ENCODE peak calls at places on chromosomes 4 and X, in ten cellular contexts. H is AG04449, I is IMR-90, T is pancreas, E is adrenal gland, G is coronary artery, R is heart right ventricle, X is brain microvascular endothelial cell, Z is ovary, F is SK-N-SH. P is an unnamed sample.

GRCh38 chr4:175807596-175807995 is 4.5 kb downstream of the GPM6A start:
- DNase-seq in F (no peak), E (no peak), Z (no peak), X (no peak), H (no peak), T (no peak), G (no peak), I (no peak), R (no peak), P (no peak)

GRCh38 chr4:102533916-102534315 is 32.8 kb downstream of the NFKB1 start:
- DNase-seq in I (no peak), F (no peak), H (no peak), X (no peak), R (no peak), G (no peak), T (no peak), E (no peak), Z (no peak), P (no peak)

GRCh38 chr4:46450556-46450955 is 60.6 kb upstream of the GABRA2 start:
- DNase-seq in I (no peak), F (no peak), G (no peak), E (no peak), R (no peak), Z (no peak), X (no peak), T (no peak), H (no peak), P (no peak)

GRCh38 chrX:132957211-132958085 is 981 bp downstream of the HS6ST2 start:
- DNase-seq in F (peak; percentile 76), Z (peak; percentile 51), H (no peak), R (peak; percentile 6), T (peak; percentile 66), X (no peak), G (no peak), I (no peak), E (no peak), P (no peak)

GRCh38 chrX:71060127-71060526 is 8.0 kb downstream of the SNX12 start:
- DNase-seq in I (no peak), G (no peak), H (no peak), E (no peak), T (no peak), Z (no peak), F (no peak), R (no peak), X (no peak), P (no peak)

GRCh38 chr4:1554876-1555265 is 129.2 kb downstream of the FAM53A start:
- DNase-seq in F (no peak), H (no peak), Z (no peak), E (no peak), X (no peak), G (no peak), I (no peak), T (no peak), R (no peak), P (no peak)

GRCh38 chr4:163991268-163991667 is 496.8 kb downstream of the TMA16 start:
- DNase-seq in R (no peak), G (no peak), T (no peak), X (no peak), E (no peak), I (no peak), Z (no peak), H (no peak), F (no peak), P (no peak)

GRCh38 chrX:39242187-39242586 is 440.9 kb downstream of the MID1IP1 start:
- DNase-seq in X (no peak), F (peak; percentile 16), H (no peak), I (no peak), R (no peak), G (no peak), T (no peak), Z (no peak), E (no peak), P (no peak)

GRCh38 chr4:55758081-55758480 is 61.5 kb upstream of the EXOC1L start:
- DNase-seq in F (no peak), H (no peak), E (no peak), I (no peak), R (no peak), X (no peak), Z (no peak), G (no peak), T (no peak), P (no peak)

GRCh38 chrX:46208225-46208854 is 336.9 kb downstream of the ZNF674 start:
- DNase-seq in R (no peak), I (no peak), H (no peak), T (no peak), G (no peak), Z (no peak), E (no peak), F (no peak), X (peak; percentile 14), P (peak; percentile 20)

GRCh38 chrX:151825927-151826471 is 86.7 kb upstream of the MAGEA4 start:
- DNase-seq in X (peak; percentile 68), G (no peak), E (no peak), H (peak; percentile 74), F (no peak), R (no peak), Z (no peak), T (no peak), I (peak; percentile 1), P (peak; percentile 91)
- TF ChIP-seq CTCF in X (peak; percentile 15), G (no peak), E (peak; percentile 39), H (no peak), F (peak; percentile 30), R (no peak), Z (no peak), T (no peak), I (no peak), P (peak; percentile 45)

GRCh38 chrX:81206471-81206870 is 4.6 kb downstream of the SH3BGRL start:
- DNase-seq in F (no peak), X (no peak), G (no peak), H (no peak), T (no peak), E (no peak), I (no peak), Z (no peak), R (no peak), P (no peak)

GRCh38 chrX:81201692-81202412 is at the start of the genes HMGN5 and SH3BGRL:
- DNase-seq in F (peak; percentile 56), H (peak; percentile 26), I (peak; percentile 88), T (peak; percentile 80), E (peak; percentile 78), G (peak; percentile 84), Z (peak; percentile 83), X (peak; percentile 82), R (peak; percentile 75), P (peak; percentile 59)

GRCh38 chrX:81202413-81202794 is 502 bp downstream of the SH3BGRL start:
- DNase-seq in E (no peak), H (no peak), X (peak; percentile 9), Z (no peak), G (no peak), F (no peak), R (no peak), I (peak; percentile 12), T (no peak), P (no peak)

DNA sequence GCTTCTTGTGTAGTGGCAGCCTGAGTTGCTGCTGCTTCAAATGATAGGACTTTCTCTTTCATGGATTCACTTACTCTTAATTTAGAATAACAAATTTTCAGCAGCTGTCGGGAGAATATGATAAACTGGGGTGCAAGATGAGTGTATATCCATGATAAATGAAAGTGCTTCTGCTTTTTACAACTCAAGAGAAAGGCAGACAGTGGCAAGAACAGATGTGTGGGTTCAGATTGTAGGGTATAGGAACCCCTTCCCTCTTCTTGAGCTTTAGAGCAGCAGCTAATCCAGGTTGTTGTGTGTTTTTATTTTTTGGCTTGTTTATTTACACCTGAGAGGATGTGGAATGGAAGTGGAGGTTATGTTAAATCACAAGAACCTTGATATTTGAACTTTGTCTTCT is 1.1 kb downstream of the SH3BGRL start:
- DNase-seq in R (no peak), T (no peak), I (no peak), Z (no peak), E (no peak), X (no peak), H (no peak), F (no peak), G (no peak), P (no peak)
- H3K4me3 ChIP-seq in R (peak overlapping the region; percentile 63), T (peak overlapping the region; percentile 39), I (peak overlapping the region; percentile 58), Z (peak overlapping the region; percentile 53), E (no peak overlapping the region), X (peak overlapping the region; percentile 68), H (peak overlapping the region; percentile 72), F (peak overlapping the region; percentile 69), G (peak overlapping the region; percentile 73), P (peak overlapping the region; percentile 70)

DNA sequence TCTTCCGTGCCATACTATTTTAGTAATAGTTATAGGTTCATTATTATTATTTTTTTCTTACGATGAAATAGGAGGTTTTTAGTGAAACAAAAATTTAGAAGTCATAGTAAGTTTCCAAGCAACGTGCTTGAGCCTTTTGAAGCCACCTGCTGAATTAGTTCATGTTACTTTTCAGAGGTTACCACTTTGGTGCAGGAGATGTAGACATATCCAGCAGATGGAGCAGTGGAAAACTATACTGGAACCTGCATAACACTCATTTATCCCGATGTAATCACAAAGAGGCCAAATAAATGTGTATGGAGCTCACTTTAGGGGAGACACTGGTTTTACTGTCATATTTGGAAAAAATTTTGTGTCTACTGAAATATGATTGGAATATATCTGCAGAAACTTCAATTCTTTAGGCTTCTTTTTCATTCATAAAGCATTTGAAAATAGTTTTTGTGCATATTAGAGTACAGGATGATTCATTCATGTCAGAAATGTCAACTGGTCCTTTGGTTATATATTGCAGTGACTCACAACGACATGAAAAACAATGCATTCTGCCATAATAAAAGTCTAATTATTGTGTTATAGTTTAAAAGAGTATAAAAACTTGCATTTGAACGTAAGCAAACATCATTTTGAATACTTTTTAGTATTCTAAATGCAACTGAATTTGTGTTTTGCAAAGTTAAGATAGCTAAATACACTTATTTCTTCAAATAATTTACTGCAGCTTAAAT is 2182.9 kb upstream of the TENM3 start:
- DNase-seq in E (no peak), F (peak; percentile 11), G (no peak), Z (no peak), X (no peak), I (peak; percentile 37), H (no peak), R (no peak), T (no peak), P (no peak)
- TF ChIP-seq CTCF in E (peak; percentile 39), F (no peak), G (no peak), Z (no peak), X (peak; percentile 32), I (peak; percentile 15), H (no peak), R (no peak), T (no peak), P (no peak)

GRCh38 chr4:62771656-62772557 is 1571.8 kb downstream of the ADGRL3 start:
- DNase-seq in G (no peak), H (no peak), I (no peak), R (no peak), F (no peak), X (no peak), Z (no peak), T (no peak), E (no peak), P (no peak)
- H3K4me3 ChIP-seq in G (no peak overlapping the region), H (no peak overlapping the region), I (no peak overlapping the region), R (no peak overlapping the region), F (no peak overlapping the region), X (no peak overlapping the region), Z (no peak overlapping the region), T (no peak overlapping the region), E (no peak overlapping the region), P (no peak overlapping the region)